ENCODE peak calls at places on chromosomes 16 and 17, in ten cellular contexts. One of them, this sample, is unnamed.

GRCh38 chr16:57500578-57501111 is 14.4 kb upstream of the DOK4 start:
- DNase-seq in activated CD8-positive, alpha-beta T cell treated with anti-CD3 and anti-CD28 coated beads, Interleukin-2, amount 10 ng/mL, durations not matched to agents 7 days and 5 days: peak
- DNase-seq in fibroblast of pulmonary artery: peak
- DNase-seq in hippocampal formation: no peak
- DNase-seq in cardiac muscle cell: peak
- DNase-seq in stimulated activated CD8-positive, alpha-beta memory T cell treated with anti-CD3 and anti-CD28 coated beads, Interleukin-7, amount 100 ng/mL, for 48 hours: no peak
- DNase-seq in amniotic stem cell: no peak
- DNase-seq in ascending aorta: no peak
- DNase-seq in brain microvascular endothelial cell: no peak
- DNase-seq in GM23248: no peak
- DNase-seq in this sample: no peak

GRCh38 chr16:61576476-61576875 is 459.8 kb downstream of the CDH8 start:
- DNase-seq in stimulated activated CD8-positive, alpha-beta memory T cell treated with anti-CD3 and anti-CD28 coated beads, Interleukin-7, amount 100 ng/mL, for 48 hours: no peak
- DNase-seq in fibroblast of pulmonary artery: no peak
- DNase-seq in cardiac muscle cell: no peak
- DNase-seq in brain microvascular endothelial cell: no peak
- DNase-seq in GM23248: no peak
- DNase-seq in activated CD8-positive, alpha-beta T cell treated with anti-CD3 and anti-CD28 coated beads, Interleukin-2, amount 10 ng/mL, durations not matched to agents 7 days and 5 days: no peak
- DNase-seq in ascending aorta: no peak
- DNase-seq in amniotic stem cell: no peak
- DNase-seq in hippocampal formation: no peak
- DNase-seq in this sample: no peak

GRCh38 chr17:1070411-1070810 is 73.5 kb downstream of the TIMM22 start:
- DNase-seq in ascending aorta: no peak
- DNase-seq in hippocampal formation: no peak
- DNase-seq in amniotic stem cell: no peak
- DNase-seq in cardiac muscle cell: no peak
- DNase-seq in fibroblast of pulmonary artery: no peak
- DNase-seq in GM23248: no peak
- DNase-seq in stimulated activated CD8-positive, alpha-beta memory T cell treated with anti-CD3 and anti-CD28 coated beads, Interleukin-7, amount 100 ng/mL, for 48 hours: no peak
- DNase-seq in activated CD8-positive, alpha-beta T cell treated with anti-CD3 and anti-CD28 coated beads, Interleukin-2, amount 10 ng/mL, durations not matched to agents 7 days and 5 days: no peak
- DNase-seq in brain microvascular endothelial cell: no peak
- DNase-seq in this sample: peak

GRCh38 chr16:74249281-74249680 is 47.3 kb upstream of the PSMD7 start:
- DNase-seq in hippocampal formation: no peak
- DNase-seq in activated CD8-positive, alpha-beta T cell treated with anti-CD3 and anti-CD28 coated beads, Interleukin-2, amount 10 ng/mL, durations not matched to agents 7 days and 5 days: no peak
- DNase-seq in fibroblast of pulmonary artery: no peak
- DNase-seq in GM23248: no peak
- DNase-seq in ascending aorta: no peak
- DNase-seq in brain microvascular endothelial cell: no peak
- DNase-seq in amniotic stem cell: no peak
- DNase-seq in cardiac muscle cell: no peak
- DNase-seq in stimulated activated CD8-positive, alpha-beta memory T cell treated with anti-CD3 and anti-CD28 coated beads, Interleukin-7, amount 100 ng/mL, for 48 hours: no peak
- DNase-seq in this sample: no peak

GRCh38 chr17:83176272-83176955 is 97.0 kb downstream of the METRNL start:
- DNase-seq in brain microvascular endothelial cell: no peak
- DNase-seq in GM23248: no peak
- DNase-seq in activated CD8-positive, alpha-beta T cell treated with anti-CD3 and anti-CD28 coated beads, Interleukin-2, amount 10 ng/mL, durations not matched to agents 7 days and 5 days: peak
- DNase-seq in cardiac muscle cell: no peak
- DNase-seq in stimulated activated CD8-positive, alpha-beta memory T cell treated with anti-CD3 and anti-CD28 coated beads, Interleukin-7, amount 100 ng/mL, for 48 hours: no peak
- DNase-seq in ascending aorta: no peak
- DNase-seq in amniotic stem cell: no peak
- DNase-seq in hippocampal formation: no peak
- DNase-seq in fibroblast of pulmonary artery: no peak
- DNase-seq in this sample: no peak

GRCh38 chr17:17015221-17015620 is 27.0 kb upstream of the MPRIP start:
- DNase-seq in cardiac muscle cell: no peak
- DNase-seq in hippocampal formation: no peak
- DNase-seq in brain microvascular endothelial cell: no peak
- DNase-seq in GM23248: no peak
- DNase-seq in stimulated activated CD8-positive, alpha-beta memory T cell treated with anti-CD3 and anti-CD28 coated beads, Interleukin-7, amount 100 ng/mL, for 48 hours: no peak
- DNase-seq in fibroblast of pulmonary artery: no peak
- DNase-seq in activated CD8-positive, alpha-beta T cell treated with anti-CD3 and anti-CD28 coated beads, Interleukin-2, amount 10 ng/mL, durations not matched to agents 7 days and 5 days: no peak
- DNase-seq in ascending aorta: no peak
- DNase-seq in amniotic stem cell: no peak
- DNase-seq in this sample: no peak

GRCh38 chr17:29677139-29677834 is 54.6 kb upstream of the CORO6 start:
- DNase-seq in GM23248: peak
- DNase-seq in hippocampal formation: no peak
- DNase-seq in amniotic stem cell: no peak
- DNase-seq in brain microvascular endothelial cell: no peak
- DNase-seq in stimulated activated CD8-positive, alpha-beta memory T cell treated with anti-CD3 and anti-CD28 coated beads, Interleukin-7, amount 100 ng/mL, for 48 hours: no peak
- DNase-seq in cardiac muscle cell: no peak
- DNase-seq in activated CD8-positive, alpha-beta T cell treated with anti-CD3 and anti-CD28 coated beads, Interleukin-2, amount 10 ng/mL, durations not matched to agents 7 days and 5 days: no peak
- DNase-seq in ascending aorta: no peak
- DNase-seq in fibroblast of pulmonary artery: peak
- DNase-seq in this sample: no peak

GRCh38 chr17:61393550-61393903 is 6.1 kb upstream of the TBX2 start:
- DNase-seq in ascending aorta: no peak
- DNase-seq in GM23248: peak
- DNase-seq in brain microvascular endothelial cell: no peak
- DNase-seq in activated CD8-positive, alpha-beta T cell treated with anti-CD3 and anti-CD28 coated beads, Interleukin-2, amount 10 ng/mL, durations not matched to agents 7 days and 5 days: no peak
- DNase-seq in stimulated activated CD8-positive, alpha-beta memory T cell treated with anti-CD3 and anti-CD28 coated beads, Interleukin-7, amount 100 ng/mL, for 48 hours: no peak
- DNase-seq in cardiac muscle cell: no peak
- DNase-seq in amniotic stem cell: no peak
- DNase-seq in fibroblast of pulmonary artery: no peak
- DNase-seq in hippocampal formation: no peak
- DNase-seq in this sample: no peak

GRCh38 chr16:10992797-10993196 is 48.4 kb downstream of the CLEC16A start:
- DNase-seq in cardiac muscle cell: no peak
- DNase-seq in fibroblast of pulmonary artery: peak
- DNase-seq in activated CD8-positive, alpha-beta T cell treated with anti-CD3 and anti-CD28 coated beads, Interleukin-2, amount 10 ng/mL, durations not matched to agents 7 days and 5 days: peak
- DNase-seq in amniotic stem cell: no peak
- DNase-seq in brain microvascular endothelial cell: peak
- DNase-seq in stimulated activated CD8-positive, alpha-beta memory T cell treated with anti-CD3 and anti-CD28 coated beads, Interleukin-7, amount 100 ng/mL, for 48 hours: peak
- DNase-seq in GM23248: peak
- DNase-seq in hippocampal formation: no peak
- DNase-seq in ascending aorta: no peak
- DNase-seq in this sample: no peak

GRCh38 chr17:21283482-21284318 is 811 bp upstream of the MAP2K3 start:
- DNase-seq in cardiac muscle cell: no peak
- DNase-seq in stimulated activated CD8-positive, alpha-beta memory T cell treated with anti-CD3 and anti-CD28 coated beads, Interleukin-7, amount 100 ng/mL, for 48 hours: no peak
- DNase-seq in hippocampal formation: no peak
- DNase-seq in ascending aorta: no peak
- DNase-seq in activated CD8-positive, alpha-beta T cell treated with anti-CD3 and anti-CD28 coated beads, Interleukin-2, amount 10 ng/mL, durations not matched to agents 7 days and 5 days: no peak
- DNase-seq in fibroblast of pulmonary artery: no peak
- DNase-seq in amniotic stem cell: no peak
- DNase-seq in brain microvascular endothelial cell: peak
- DNase-seq in GM23248: peak
- DNase-seq in this sample: no peak

GRCh38 chr16:15487336-15488284 is 53.2 kb downstream of the BMERB1 start:
- DNase-seq in hippocampal formation: no peak
- DNase-seq in stimulated activated CD8-positive, alpha-beta memory T cell treated with anti-CD3 and anti-CD28 coated beads, Interleukin-7, amount 100 ng/mL, for 48 hours: no peak
- DNase-seq in ascending aorta: no peak
- DNase-seq in activated CD8-positive, alpha-beta T cell treated with anti-CD3 and anti-CD28 coated beads, Interleukin-2, amount 10 ng/mL, durations not matched to agents 7 days and 5 days: no peak
- DNase-seq in amniotic stem cell: no peak
- DNase-seq in fibroblast of pulmonary artery: no peak
- DNase-seq in brain microvascular endothelial cell: no peak
- DNase-seq in GM23248: no peak
- DNase-seq in cardiac muscle cell: no peak
- DNase-seq in this sample: no peak

GRCh38 chr16:53775821-53776431 is 72.0 kb downstream of the FTO start:
- DNase-seq in ascending aorta: no peak
- DNase-seq in cardiac muscle cell: no peak
- DNase-seq in GM23248: peak
- DNase-seq in stimulated activated CD8-positive, alpha-beta memory T cell treated with anti-CD3 and anti-CD28 coated beads, Interleukin-7, amount 100 ng/mL, for 48 hours: no peak
- DNase-seq in hippocampal formation: no peak
- DNase-seq in brain microvascular endothelial cell: peak
- DNase-seq in activated CD8-positive, alpha-beta T cell treated with anti-CD3 and anti-CD28 coated beads, Interleukin-2, amount 10 ng/mL, durations not matched to agents 7 days and 5 days: no peak
- DNase-seq in fibroblast of pulmonary artery: peak
- DNase-seq in amniotic stem cell: peak
- DNase-seq in this sample: no peak

GRCh38 chr17:51124641-51125503 is 4.2 kb upstream of the SPAG9 start:
- DNase-seq in brain microvascular endothelial cell: no peak
- DNase-seq in activated CD8-positive, alpha-beta T cell treated with anti-CD3 and anti-CD28 coated beads, Interleukin-2, amount 10 ng/mL, durations not matched to agents 7 days and 5 days: no peak
- DNase-seq in hippocampal formation: no peak
- DNase-seq in amniotic stem cell: no peak
- DNase-seq in fibroblast of pulmonary artery: no peak
- DNase-seq in ascending aorta: no peak
- DNase-seq in GM23248: no peak
- DNase-seq in stimulated activated CD8-positive, alpha-beta memory T cell treated with anti-CD3 and anti-CD28 coated beads, Interleukin-7, amount 100 ng/mL, for 48 hours: no peak
- DNase-seq in cardiac muscle cell: no peak
- DNase-seq in this sample: no peak

GRCh38 chr17:42191209-42191608 is 3.1 kb downstream of the GHDC start:
- DNase-seq in hippocampal formation: no peak
- DNase-seq in fibroblast of pulmonary artery: no peak
- DNase-seq in GM23248: no peak
- DNase-seq in ascending aorta: no peak
- DNase-seq in brain microvascular endothelial cell: no peak
- DNase-seq in cardiac muscle cell: no peak
- DNase-seq in activated CD8-positive, alpha-beta T cell treated with anti-CD3 and anti-CD28 coated beads, Interleukin-2, amount 10 ng/mL, durations not matched to agents 7 days and 5 days: no peak
- DNase-seq in stimulated activated CD8-positive, alpha-beta memory T cell treated with anti-CD3 and anti-CD28 coated beads, Interleukin-7, amount 100 ng/mL, for 48 hours: no peak
- DNase-seq in amniotic stem cell: no peak
- DNase-seq in this sample: no peak

GRCh38 chr17:69047368-69048263 is 13.1 kb downstream of the ABCA9 start:
- DNase-seq in hippocampal formation: no peak
- DNase-seq in amniotic stem cell: no peak
- DNase-seq in activated CD8-positive, alpha-beta T cell treated with anti-CD3 and anti-CD28 coated beads, Interleukin-2, amount 10 ng/mL, durations not matched to agents 7 days and 5 days: no peak
- DNase-seq in cardiac muscle cell: peak
- DNase-seq in fibroblast of pulmonary artery: peak
- DNase-seq in brain microvascular endothelial cell: peak
- DNase-seq in GM23248: peak
- DNase-seq in ascending aorta: no peak
- DNase-seq in stimulated activated CD8-positive, alpha-beta memory T cell treated with anti-CD3 and anti-CD28 coated beads, Interleukin-7, amount 100 ng/mL, for 48 hours: no peak
- DNase-seq in this sample: no peak

GRCh38 chr16:85089485-85089884 is 22.8 kb downstream of the CIBAR2 start:
- DNase-seq in stimulated activated CD8-positive, alpha-beta memory T cell treated with anti-CD3 and anti-CD28 coated beads, Interleukin-7, amount 100 ng/mL, for 48 hours: no peak
- DNase-seq in activated CD8-positive, alpha-beta T cell treated with anti-CD3 and anti-CD28 coated beads, Interleukin-2, amount 10 ng/mL, durations not matched to agents 7 days and 5 days: no peak
- DNase-seq in GM23248: no peak
- DNase-seq in ascending aorta: no peak
- DNase-seq in hippocampal formation: no peak
- DNase-seq in cardiac muscle cell: peak
- DNase-seq in amniotic stem cell: no peak
- DNase-seq in brain microvascular endothelial cell: peak
- DNase-seq in fibroblast of pulmonary artery: peak
- DNase-seq in this sample: no peak

GRCh38 chr17:37750768-37751466 is 6.1 kb upstream of the HNF1B start:
- DNase-seq in GM23248: no peak
- DNase-seq in stimulated activated CD8-positive, alpha-beta memory T cell treated with anti-CD3 and anti-CD28 coated beads, Interleukin-7, amount 100 ng/mL, for 48 hours: no peak
- DNase-seq in amniotic stem cell: no peak
- DNase-seq in activated CD8-positive, alpha-beta T cell treated with anti-CD3 and anti-CD28 coated beads, Interleukin-2, amount 10 ng/mL, durations not matched to agents 7 days and 5 days: no peak
- DNase-seq in brain microvascular endothelial cell: no peak
- DNase-seq in fibroblast of pulmonary artery: no peak
- DNase-seq in ascending aorta: no peak
- DNase-seq in cardiac muscle cell: no peak
- DNase-seq in hippocampal formation: no peak
- DNase-seq in this sample: no peak

GRCh38 chr17:5526821-5527598 is 40.6 kb downstream of the MIS12 start:
- DNase-seq in ascending aorta: peak
- DNase-seq in activated CD8-positive, alpha-beta T cell treated with anti-CD3 and anti-CD28 coated beads, Interleukin-2, amount 10 ng/mL, durations not matched to agents 7 days and 5 days: peak
- DNase-seq in GM23248: peak
- DNase-seq in hippocampal formation: peak
- DNase-seq in amniotic stem cell: peak
- DNase-seq in cardiac muscle cell: peak
- DNase-seq in fibroblast of pulmonary artery: peak
- DNase-seq in brain microvascular endothelial cell: peak
- DNase-seq in stimulated activated CD8-positive, alpha-beta memory T cell treated with anti-CD3 and anti-CD28 coated beads, Interleukin-7, amount 100 ng/mL, for 48 hours: peak
- DNase-seq in this sample: peak

GRCh38 chr16:85902366-85903155 is 3.6 kb downstream of the IRF8 start:
- DNase-seq in activated CD8-positive, alpha-beta T cell treated with anti-CD3 and anti-CD28 coated beads, Interleukin-2, amount 10 ng/mL, durations not matched to agents 7 days and 5 days: peak
- DNase-seq in cardiac muscle cell: peak
- DNase-seq in GM23248: no peak
- DNase-seq in amniotic stem cell: no peak
- DNase-seq in ascending aorta: no peak
- DNase-seq in brain microvascular endothelial cell: no peak
- DNase-seq in hippocampal formation: no peak
- DNase-seq in stimulated activated CD8-positive, alpha-beta memory T cell treated with anti-CD3 and anti-CD28 coated beads, Interleukin-7, amount 100 ng/mL, for 48 hours: peak
- DNase-seq in fibroblast of pulmonary artery: peak
- DNase-seq in this sample: no peak

GRCh38 chr16:11142951-11143740 is 112.9 kb downstream of the SOCS1 start:
- DNase-seq in activated CD8-positive, alpha-beta T cell treated with anti-CD3 and anti-CD28 coated beads, Interleukin-2, amount 10 ng/mL, durations not matched to agents 7 days and 5 days: no peak
- DNase-seq in stimulated activated CD8-positive, alpha-beta memory T cell treated with anti-CD3 and anti-CD28 coated beads, Interleukin-7, amount 100 ng/mL, for 48 hours: no peak
- DNase-seq in amniotic stem cell: no peak
- DNase-seq in cardiac muscle cell: no peak
- DNase-seq in GM23248: no peak
- DNase-seq in brain microvascular endothelial cell: no peak
- DNase-seq in hippocampal formation: no peak
- DNase-seq in ascending aorta: no peak
- DNase-seq in fibroblast of pulmonary artery: no peak
- DNase-seq in this sample: no peak

GRCh38 chr16:64307431-64307830 is 814.4 kb downstream of the CDH11 start:
- DNase-seq in stimulated activated CD8-positive, alpha-beta memory T cell treated with anti-CD3 and anti-CD28 coated beads, Interleukin-7, amount 100 ng/mL, for 48 hours: no peak
- DNase-seq in activated CD8-positive, alpha-beta T cell treated with anti-CD3 and anti-CD28 coated beads, Interleukin-2, amount 10 ng/mL, durations not matched to agents 7 days and 5 days: no peak
- DNase-seq in GM23248: no peak
- DNase-seq in hippocampal formation: no peak
- DNase-seq in fibroblast of pulmonary artery: no peak
- DNase-seq in ascending aorta: no peak
- DNase-seq in brain microvascular endothelial cell: no peak
- DNase-seq in amniotic stem cell: no peak
- DNase-seq in cardiac muscle cell: no peak
- DNase-seq in this sample: no peak

GRCh38 chr16:75264531-75264998 is 13.1 kb upstream of the BCAR1 start:
- DNase-seq in hippocampal formation: no peak
- DNase-seq in amniotic stem cell: no peak
- DNase-seq in fibroblast of pulmonary artery: peak
- DNase-seq in brain microvascular endothelial cell: no peak
- DNase-seq in ascending aorta: no peak
- DNase-seq in GM23248: peak
- DNase-seq in activated CD8-positive, alpha-beta T cell treated with anti-CD3 and anti-CD28 coated beads, Interleukin-2, amount 10 ng/mL, durations not matched to agents 7 days and 5 days: no peak
- DNase-seq in cardiac muscle cell: no peak
- DNase-seq in stimulated activated CD8-positive, alpha-beta memory T cell treated with anti-CD3 and anti-CD28 coated beads, Interleukin-7, amount 100 ng/mL, for 48 hours: no peak
- DNase-seq in this sample: no peak

GRCh38 chr17:77396610-77397009 is 255.8 kb downstream of the SEC14L1 start:
- DNase-seq in brain microvascular endothelial cell: no peak
- DNase-seq in stimulated activated CD8-positive, alpha-beta memory T cell treated with anti-CD3 and anti-CD28 coated beads, Interleukin-7, amount 100 ng/mL, for 48 hours: no peak
- DNase-seq in amniotic stem cell: no peak
- DNase-seq in fibroblast of pulmonary artery: no peak
- DNase-seq in activated CD8-positive, alpha-beta T cell treated with anti-CD3 and anti-CD28 coated beads, Interleukin-2, amount 10 ng/mL, durations not matched to agents 7 days and 5 days: no peak
- DNase-seq in cardiac muscle cell: no peak
- DNase-seq in GM23248: peak
- DNase-seq in ascending aorta: no peak
- DNase-seq in hippocampal formation: no peak
- DNase-seq in this sample: no peak

GRCh38 chr17:32494621-32495346 is 8.0 kb downstream of the CDK5R1 start:
- DNase-seq in fibroblast of pulmonary artery: no peak
- DNase-seq in GM23248: no peak
- DNase-seq in activated CD8-positive, alpha-beta T cell treated with anti-CD3 and anti-CD28 coated beads, Interleukin-2, amount 10 ng/mL, durations not matched to agents 7 days and 5 days: no peak
- DNase-seq in brain microvascular endothelial cell: no peak
- DNase-seq in cardiac muscle cell: no peak
- DNase-seq in hippocampal formation: no peak
- DNase-seq in ascending aorta: no peak
- DNase-seq in amniotic stem cell: no peak
- DNase-seq in stimulated activated CD8-positive, alpha-beta memory T cell treated with anti-CD3 and anti-CD28 coated beads, Interleukin-7, amount 100 ng/mL, for 48 hours: no peak
- DNase-seq in this sample: peak

GRCh38 chr16:24800586-24800985 is 45.2 kb upstream of the SLC5A11 start:
- DNase-seq in stimulated activated CD8-positive, alpha-beta memory T cell treated with anti-CD3 and anti-CD28 coated beads, Interleukin-7, amount 100 ng/mL, for 48 hours: no peak
- DNase-seq in amniotic stem cell: no peak
- DNase-seq in brain microvascular endothelial cell: peak
- DNase-seq in ascending aorta: no peak
- DNase-seq in GM23248: peak
- DNase-seq in cardiac muscle cell: peak
- DNase-seq in activated CD8-positive, alpha-beta T cell treated with anti-CD3 and anti-CD28 coated beads, Interleukin-2, amount 10 ng/mL, durations not matched to agents 7 days and 5 days: no peak
- DNase-seq in hippocampal formation: no peak
- DNase-seq in fibroblast of pulmonary artery: peak
- DNase-seq in this sample: no peak

GRCh38 chr16:84161011-84161410 is 15.9 kb downstream of the DNAAF1 start:
- DNase-seq in GM23248: no peak
- DNase-seq in amniotic stem cell: no peak
- DNase-seq in ascending aorta: no peak
- DNase-seq in cardiac muscle cell: no peak
- DNase-seq in stimulated activated CD8-positive, alpha-beta memory T cell treated with anti-CD3 and anti-CD28 coated beads, Interleukin-7, amount 100 ng/mL, for 48 hours: no peak
- DNase-seq in hippocampal formation: no peak
- DNase-seq in activated CD8-positive, alpha-beta T cell treated with anti-CD3 and anti-CD28 coated beads, Interleukin-2, amount 10 ng/mL, durations not matched to agents 7 days and 5 days: no peak
- DNase-seq in fibroblast of pulmonary artery: no peak
- DNase-seq in brain microvascular endothelial cell: no peak
- DNase-seq in this sample: no peak

GRCh38 chr17:978110-979093 is 1.2 kb downstream of the NXN start:
- DNase-seq in GM23248: peak
- DNase-seq in stimulated activated CD8-positive, alpha-beta memory T cell treated with anti-CD3 and anti-CD28 coated beads, Interleukin-7, amount 100 ng/mL, for 48 hours: no peak
- DNase-seq in fibroblast of pulmonary artery: no peak
- DNase-seq in brain microvascular endothelial cell: no peak
- DNase-seq in cardiac muscle cell: peak
- DNase-seq in ascending aorta: no peak
- DNase-seq in hippocampal formation: no peak
- DNase-seq in activated CD8-positive, alpha-beta T cell treated with anti-CD3 and anti-CD28 coated beads, Interleukin-2, amount 10 ng/mL, durations not matched to agents 7 days and 5 days: no peak
- DNase-seq in amniotic stem cell: no peak
- DNase-seq in this sample: no peak

GRCh38 chr17:78925234-78925633 is at the start of gene TIMP2:
- DNase-seq in hippocampal formation: peak
- DNase-seq in amniotic stem cell: peak
- DNase-seq in fibroblast of pulmonary artery: peak
- DNase-seq in cardiac muscle cell: peak
- DNase-seq in ascending aorta: peak
- DNase-seq in stimulated activated CD8-positive, alpha-beta memory T cell treated with anti-CD3 and anti-CD28 coated beads, Interleukin-7, amount 100 ng/mL, for 48 hours: peak
- DNase-seq in activated CD8-positive, alpha-beta T cell treated with anti-CD3 and anti-CD28 coated beads, Interleukin-2, amount 10 ng/mL, durations not matched to agents 7 days and 5 days: peak
- DNase-seq in GM23248: peak
- DNase-seq in brain microvascular endothelial cell: peak
- DNase-seq in this sample: peak

This sample was measured in dorsolateral prefrontal cortex.